ENCODE peak calls at places on chromosomes 1 and 21, in four cellular contexts. Y is sigmoid colon, I is body of pancreas, G is AG04450. R is an unnamed sample.

GRCh38 chr1:39670689-39671088 is 1.2 kb downstream of the NT5C1A start:
- DNase-seq in Y (no peak), I (no peak), G (no peak), R (no peak)

GRCh38 chr1:109624215-109625010 is 4.8 kb downstream of the AMPD2 start:
- DNase-seq in Y (no peak), I (no peak), G (no peak), R (no peak)

GRCh38 chr1:180930687-180931086 is 18.0 kb downstream of the KIAA1614 start:
- DNase-seq in Y (no peak), I (no peak), G (no peak), R (no peak)

GRCh38 chr21:26783801-26784200 is 61.4 kb downstream of the ADAMTS1 start:
- DNase-seq in Y (no peak), I (no peak), G (no peak), R (no peak)

GRCh38 chr1:196680107-196680506 is 28.3 kb downstream of the CFH start:
- DNase-seq in Y (no peak), I (no peak), G (no peak), R (no peak)

GRCh38 chr1:14522331-14523241 is 75.9 kb upstream of the KAZN start:
- DNase-seq in Y (peak), I (peak), G (peak), R (peak)

GRCh38 chr1:189027509-189027908 is 1450.2 kb downstream of the BRINP3 start:
- DNase-seq in Y (no peak), I (no peak), G (no peak), R (no peak)

GRCh38 chr1:44447051-44447806 is 42.2 kb downstream of the RNF220 start:
- DNase-seq in Y (no peak), I (no peak), G (no peak), R (no peak)

DNA sequence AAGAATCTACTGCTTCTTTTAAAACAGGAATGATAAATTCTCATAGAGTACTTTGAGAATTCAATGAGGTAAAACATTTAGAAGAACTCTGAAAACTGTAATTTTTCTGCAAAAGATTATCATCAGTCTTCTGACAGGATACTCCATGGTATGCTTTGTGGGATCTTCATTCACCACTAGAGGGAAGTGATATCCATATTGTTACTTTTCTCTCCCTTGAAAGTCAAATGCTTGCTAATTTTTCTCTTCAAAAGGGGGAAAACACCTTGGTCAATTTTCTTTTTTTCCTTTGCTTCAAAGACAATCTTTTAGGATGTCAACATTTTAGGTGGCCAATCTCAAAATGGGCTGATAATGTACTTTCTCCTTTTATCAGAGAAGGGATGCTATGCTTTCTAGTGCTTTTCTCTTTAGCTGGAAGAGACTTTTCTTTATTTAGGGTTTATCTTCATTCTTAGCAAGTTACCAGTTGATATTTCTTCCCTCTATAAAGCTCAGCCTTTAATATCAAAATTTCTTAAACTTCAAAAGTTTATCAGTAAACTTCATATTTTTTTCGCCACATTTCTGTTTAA is 95.5 kb downstream of the NEGR1 start:
- DNase-seq in Y (no peak), I (no peak), G (no peak), R (peak)
- TF ChIP-seq CTCF in Y (peak), I (peak), G (peak), R (peak)

DNA sequence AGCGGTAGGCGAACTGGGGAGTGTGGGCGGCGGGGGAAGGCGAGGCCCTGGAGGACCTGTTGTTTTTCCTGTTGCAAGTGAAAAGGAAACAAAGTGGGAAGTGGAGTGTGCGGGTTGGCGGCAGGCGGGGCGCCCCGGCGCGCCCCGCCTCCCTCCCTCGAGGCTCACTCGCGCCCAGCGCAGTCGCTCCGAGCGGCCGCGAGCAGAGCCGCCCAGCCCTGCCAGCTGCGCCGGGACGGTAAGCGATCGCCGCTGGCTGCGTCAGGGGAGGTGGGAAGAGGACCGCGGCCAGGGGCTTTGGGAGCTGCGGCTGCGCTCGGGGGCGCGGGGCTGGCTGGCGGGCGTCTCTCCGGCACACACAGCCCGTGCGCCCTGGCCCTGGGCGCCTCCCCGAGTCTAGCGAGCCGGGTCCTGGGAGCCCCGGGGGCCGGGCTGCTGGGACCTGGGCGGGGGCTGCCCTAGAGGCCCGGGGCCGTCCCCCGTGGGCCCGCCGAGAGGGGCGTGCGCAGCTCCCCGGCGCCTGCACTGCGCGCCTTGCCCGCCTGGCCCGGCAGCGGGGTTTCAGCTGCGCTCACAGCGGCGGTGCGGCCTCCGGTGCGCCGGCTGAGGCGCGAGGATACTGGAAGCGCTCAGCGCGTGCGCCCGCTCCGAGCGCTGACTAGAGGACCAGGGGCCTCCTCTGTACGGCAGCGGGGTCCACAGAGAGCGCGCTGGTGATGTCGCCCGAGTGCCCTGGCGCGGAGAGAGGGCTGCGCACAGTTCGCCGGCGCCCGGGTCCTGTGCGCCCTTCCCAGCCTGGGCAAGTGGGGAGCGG is at the start of gene PIK3CD:
- DNase-seq in Y (no peak), I (no peak), G (no peak), R (no peak)
- H3K4me3 ChIP-seq in Y (peak), I (no peak), G (peak), R (peak)

GRCh38 chr1:20695503-20695902 is 22.3 kb downstream of the KIF17 start:
- DNase-seq in Y (no peak), I (no peak), G (no peak), R (no peak)

GRCh38 chr1:20697560-20697959 is 20.2 kb downstream of the KIF17 start:
- DNase-seq in Y (no peak), I (no peak), G (no peak), R (no peak)

GRCh38 chr1:20699558-20699957 is 18.2 kb downstream of the KIF17 start:
- DNase-seq in Y (no peak), I (no peak), G (no peak), R (no peak)

GRCh38 chr1:20698195-20698910 is 19.5 kb downstream of the KIF17 start:
- DNase-seq in Y (no peak), I (no peak), G (peak), R (peak)

DNA sequence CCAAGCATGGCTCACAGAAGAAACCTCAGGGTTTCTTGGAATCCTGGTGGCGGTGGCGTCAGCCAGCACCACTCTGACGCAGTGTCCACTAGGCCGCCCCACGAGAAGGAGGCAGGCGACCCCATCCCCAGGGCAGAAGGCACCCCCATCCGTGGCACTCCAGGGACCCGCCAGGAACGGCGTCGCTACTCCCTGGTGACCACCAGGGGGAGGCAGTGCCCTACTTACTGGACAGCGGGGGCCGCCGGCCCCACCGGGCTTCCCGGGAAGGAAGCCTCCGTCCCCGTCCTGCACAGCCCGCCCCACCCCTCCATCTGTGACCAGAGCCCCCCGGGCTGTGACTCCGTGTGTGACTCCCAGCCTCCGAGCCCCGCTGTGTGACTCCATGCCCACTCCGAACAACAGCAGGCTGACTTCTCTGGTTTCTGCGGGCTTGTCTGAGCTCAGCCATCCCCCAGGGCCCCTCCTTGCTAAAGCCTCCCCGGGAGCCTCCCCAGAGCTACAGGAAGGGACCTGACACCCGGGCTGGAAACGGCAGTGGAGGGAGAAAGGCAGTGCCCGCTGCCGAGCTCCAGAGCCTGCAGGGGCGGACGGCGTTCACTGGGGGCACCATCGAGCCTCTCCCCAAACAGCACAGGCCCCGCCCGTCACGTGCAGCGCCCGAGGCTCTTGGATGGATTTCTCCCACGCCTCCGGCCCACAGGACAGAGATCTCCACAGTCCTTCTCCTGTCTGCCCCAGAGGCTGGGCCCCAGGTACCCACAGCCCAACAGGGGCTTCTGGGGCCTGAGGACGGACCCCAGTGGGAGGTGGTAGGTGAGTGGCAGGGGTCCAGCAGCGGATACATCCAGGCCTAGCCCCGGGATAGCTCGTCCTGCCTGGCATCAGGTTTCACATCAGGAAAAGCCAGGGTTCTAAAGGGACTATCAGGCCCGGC is 21.1 kb downstream of the KIF17 start:
- DNase-seq in Y (peak), I (peak), G (peak), R (peak)
- TF ChIP-seq CTCF in Y (peak), I (peak), G (peak), R (peak)

GRCh38 chr1:170669036-170669435 is 5.1 kb downstream of the PRRX1 start:
- DNase-seq in Y (no peak), I (no peak), G (no peak), R (no peak)
- H3K4me3 ChIP-seq in Y (no peak), I (no peak), G (peak), R (peak)

DNA sequence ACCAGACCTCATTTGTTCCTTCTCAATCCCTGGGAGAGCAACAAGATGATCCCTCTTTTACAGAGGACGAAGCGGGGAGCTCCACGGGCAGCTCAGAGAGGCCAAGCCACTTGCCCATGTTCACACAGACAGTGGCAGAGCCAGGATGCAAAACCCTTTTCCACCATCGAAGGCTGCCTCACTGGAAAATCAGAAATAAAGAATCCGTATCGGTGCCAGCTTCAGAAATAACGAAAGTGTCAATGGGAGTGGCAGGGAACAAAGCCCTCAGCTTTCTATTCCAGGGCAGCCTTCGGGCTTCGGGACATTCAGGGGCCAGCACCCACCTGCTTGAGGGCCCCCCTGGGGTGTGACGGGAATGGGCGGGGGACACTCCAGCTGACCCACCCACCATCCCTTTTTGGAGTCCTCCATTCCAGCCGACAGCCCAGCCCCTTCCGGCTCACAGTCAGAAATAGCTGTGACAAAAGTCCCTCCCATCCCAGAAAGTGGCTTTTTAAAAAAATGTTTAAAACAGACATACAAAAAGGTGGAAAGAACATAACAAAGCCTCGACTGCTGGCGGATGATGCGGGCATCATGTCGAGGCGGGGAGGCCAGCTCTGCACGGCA is 6.0 kb downstream of the IFFO2 start:
- DNase-seq in Y (peak), I (no peak), G (no peak), R (no peak)
- TF ChIP-seq CTCF in Y (no peak), I (no peak), G (no peak), R (no peak)

GRCh38 chr1:202588644-202589189 is 121.5 kb downstream of the SYT2 start:
- DNase-seq in Y (no peak), I (no peak), G (no peak), R (no peak)

GRCh38 chr1:202587859-202588480 is 122.3 kb downstream of the SYT2 start:
- DNase-seq in Y (no peak), I (no peak), G (no peak), R (no peak)

GRCh38 chr1:202585591-202585934 is 124.7 kb downstream of the SYT2 start:
- DNase-seq in Y (no peak), I (no peak), G (no peak), R (peak)

GRCh38 chr1:202584707-202585590 is 125.3 kb downstream of the SYT2 start:
- DNase-seq in Y (no peak), I (no peak), G (no peak), R (no peak)

GRCh38 chr1:202586018-202586821 is 124.0 kb downstream of the SYT2 start:
- DNase-seq in Y (peak), I (peak), G (no peak), R (no peak)
- H3K4me3 ChIP-seq in Y (no peak), I (no peak), G (no peak), R (no peak)